ENCODE peak calls at places on chromosomes 11 and 22, in ten cellular contexts. A, G, I, B, P, C, T, J, W and H are unnamed samples.

GRCh38 chr11:16893456-16894076 is 120.6 kb downstream of the PLEKHA7 start:
- DNase-seq in B (no peak), G (no peak), W (no peak), P (no peak), T (no peak), A (no peak), C (no peak), J (no peak), I (no peak), H (no peak)

GRCh38 chr11:121810291-121810690 is 305.7 kb downstream of the BLID start:
- DNase-seq in B (no peak), J (peak; percentile 81), W (peak; percentile 64), T (no peak), A (no peak), G (no peak), P (no peak), I (peak; percentile 34), C (peak; percentile 88), H (peak; percentile 57)

GRCh38 chr11:103368151-103368550 is 258.9 kb downstream of the DYNC2H1 start:
- DNase-seq in P (no peak), B (no peak), A (no peak), G (no peak), C (no peak), T (no peak), I (no peak), J (peak; percentile 32), W (no peak), H (no peak)

GRCh38 chr11:76318744-76319384 is 62.1 kb downstream of the THAP12 start:
- DNase-seq in G (peak; percentile 80), T (peak; percentile 61), P (peak; percentile 79), W (peak; percentile 50), A (peak; percentile 87), J (peak; percentile 62), B (peak; percentile 80), C (peak; percentile 61), I (peak; percentile 77), H (peak; percentile 5)

GRCh38 chr11:37544491-37544890 is 946.5 kb upstream of the RAG2 start:
- DNase-seq in P (no peak), C (no peak), A (no peak), G (no peak), I (no peak), W (no peak), J (no peak), B (no peak), T (no peak), H (no peak)

GRCh38 chr11:6615046-6615445 is 3.0 kb upstream of the TAF10 start:
- DNase-seq in T (no peak), B (peak; percentile 62), G (no peak), P (no peak), C (no peak), A (no peak), W (no peak), I (no peak), J (no peak), H (no peak)

GRCh38 chr11:72573380-72573949 is 100.8 kb downstream of the PDE2A start:
- DNase-seq in C (peak; percentile 11), T (no peak), J (peak; percentile 42), A (no peak), P (no peak), G (peak; percentile 31), W (peak; percentile 39), B (peak; percentile 67), I (peak; percentile 51), H (no peak)

GRCh38 chr11:72088076-72088806 is 7.6 kb downstream of the LRRC51 start:
- DNase-seq in T (no peak), W (no peak), P (no peak), I (no peak), J (no peak), G (no peak), A (no peak), C (no peak), B (no peak), H (no peak)

GRCh38 chr11:106062592-106062949 is 14.6 kb downstream of the KBTBD3 start:
- DNase-seq in T (no peak), J (no peak), A (no peak), G (no peak), P (no peak), I (no peak), C (no peak), B (no peak), W (no peak), H (no peak)

GRCh38 chr11:45745065-45745811 is 59.7 kb upstream of the SLC35C1 start:
- DNase-seq in A (no peak), T (no peak), J (no peak), B (peak; percentile 82), I (peak; percentile 52), P (peak; percentile 43), W (no peak), C (no peak), G (peak; percentile 81), H (no peak)

GRCh38 chr11:76008474-76008873 is 193.5 kb downstream of the UVRAG start:
- DNase-seq in A (no peak), I (peak; percentile 24), B (no peak), C (peak; percentile 84), G (no peak), J (peak; percentile 80), T (no peak), P (no peak), W (peak; percentile 28), H (no peak)

GRCh38 chr11:72141066-72141465 is 5.5 kb downstream of the FOLR3 start:
- DNase-seq in C (peak; percentile 90), W (peak; percentile 83), J (peak; percentile 94), P (no peak), I (peak; percentile 47), A (no peak), B (no peak), G (no peak), T (no peak), H (peak; percentile 84)

GRCh38 chr22:32058656-32059280 is 15.7 kb downstream of the SLC5A1 start:
- DNase-seq in I (peak; percentile 55), B (no peak), C (no peak), T (no peak), G (no peak), W (peak; percentile 13), A (no peak), J (no peak), P (no peak), H (no peak)

GRCh38 chr11:6067502-6067901 is 36.9 kb upstream of the OR56A1 start:
- DNase-seq in C (no peak), P (no peak), G (no peak), J (no peak), B (no peak), I (no peak), W (no peak), A (no peak), T (no peak), H (no peak)

DNA sequence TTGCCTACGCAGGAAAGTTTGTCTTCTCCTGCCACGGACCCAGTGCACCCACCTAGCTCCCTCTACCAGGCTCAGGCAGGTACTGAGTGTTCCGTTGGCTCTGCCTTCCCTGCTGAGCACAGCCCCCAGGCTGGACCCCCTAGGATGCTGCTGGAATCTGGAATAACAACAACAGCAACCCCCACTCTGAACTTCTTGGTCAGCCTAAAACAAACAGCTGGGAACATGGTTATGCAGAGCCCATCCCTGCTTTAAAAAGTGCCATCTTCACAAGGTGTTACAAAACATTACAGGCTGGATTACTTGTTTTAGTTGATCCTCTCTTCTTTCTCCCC is 1.8 kb downstream of the OPCML start:
- DNase-seq in G (no peak), W (no peak), T (no peak), B (no peak), A (no peak), P (no peak), J (no peak), I (no peak), C (no peak), H (no peak)
- H3K4me3 ChIP-seq in G (no peak overlapping the region), W (no peak overlapping the region), T (no peak overlapping the region), B (no peak overlapping the region), A (no peak overlapping the region), P (peak overlapping the region; percentile 50), J (no peak overlapping the region), I (no peak overlapping the region), C (no peak overlapping the region), H (no peak overlapping the region)

DNA sequence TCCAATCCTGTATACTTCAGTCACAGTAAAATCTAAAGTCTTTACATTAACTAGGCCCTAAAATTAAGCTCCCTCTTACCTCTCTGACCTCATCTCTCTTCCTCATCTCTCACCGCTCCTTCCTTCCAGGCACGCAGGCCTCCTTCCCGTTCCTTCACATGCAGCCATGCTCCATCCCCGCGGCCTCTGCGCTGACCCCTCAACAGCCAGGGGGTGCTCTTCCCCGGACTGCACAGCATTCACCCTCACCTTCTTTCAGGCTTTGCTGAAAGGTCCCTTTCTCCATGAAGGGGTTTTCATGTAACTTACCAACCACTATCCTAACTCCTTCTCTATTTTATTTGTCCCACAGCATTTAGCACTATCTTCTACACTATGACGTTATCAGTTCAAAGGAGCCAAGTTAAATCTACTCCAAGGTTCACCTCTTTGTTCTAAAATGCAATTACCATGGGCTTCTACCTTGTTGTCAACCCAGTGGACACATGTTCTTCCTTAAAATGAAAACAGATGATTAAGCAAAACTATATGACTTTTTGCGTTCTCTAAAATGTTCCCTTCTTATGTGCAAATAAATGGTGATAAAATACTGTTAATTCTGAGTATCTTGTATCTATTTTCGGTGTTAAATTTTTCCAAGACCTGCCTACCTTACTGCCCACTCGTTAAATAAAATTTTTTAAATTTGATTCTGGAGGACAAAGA is 57.8 kb upstream of the APOA1 start:
- DNase-seq in B (no peak), P (peak; percentile 54), J (no peak), I (peak; percentile 37), A (no peak), C (no peak), T (no peak), G (peak; percentile 23), W (no peak), H (no peak)
- H3K4me3 ChIP-seq in B (no peak overlapping the region), P (no peak overlapping the region), J (no peak overlapping the region), I (no peak overlapping the region), A (no peak overlapping the region), C (no peak overlapping the region), T (no peak overlapping the region), G (no peak overlapping the region), W (no peak overlapping the region), H (no peak overlapping the region)

DNA sequence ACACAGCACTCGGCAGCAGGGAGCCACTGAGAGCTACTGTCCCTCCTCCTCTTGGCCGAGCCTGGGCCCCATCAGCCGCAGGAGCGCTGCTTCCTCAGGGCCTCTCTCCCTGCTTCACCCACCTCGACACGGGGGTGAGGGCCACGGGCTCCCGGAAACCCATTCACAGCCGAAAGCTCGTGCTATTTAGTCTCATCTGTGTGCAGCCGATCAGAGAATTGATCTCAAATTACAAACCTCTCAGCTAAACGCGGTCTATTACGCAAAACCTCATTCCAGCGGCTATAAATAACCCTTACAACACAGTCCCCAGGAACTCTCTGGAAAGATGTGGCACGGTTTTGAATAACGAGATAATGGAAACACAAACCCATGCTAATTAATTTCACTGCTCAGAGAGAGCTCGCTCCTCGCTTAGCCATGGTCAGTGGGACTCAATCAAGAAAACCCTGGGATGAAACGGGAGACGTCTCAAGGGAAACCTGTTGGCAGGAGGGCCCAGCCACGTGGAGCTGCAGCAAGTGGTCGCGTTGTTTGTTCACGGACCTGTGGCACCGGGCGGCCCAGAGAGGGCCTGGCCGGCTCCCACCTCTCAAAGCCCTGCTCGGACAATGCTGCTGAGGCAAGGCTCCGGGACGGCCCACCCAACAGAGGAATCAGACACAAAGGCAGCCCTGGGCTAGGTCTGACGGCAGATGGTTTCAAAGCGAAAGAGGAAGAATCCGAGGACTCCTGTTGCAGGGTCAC is 210.4 kb downstream of the CTTN start:
- DNase-seq in I (peak; percentile 32), A (no peak), P (no peak), B (no peak), T (no peak), C (peak; percentile 49), J (peak; percentile 61), W (peak; percentile 4), G (no peak), H (peak; percentile 13)
- H3K4me3 ChIP-seq in I (no peak overlapping the region), A (no peak overlapping the region), P (no peak overlapping the region), B (no peak overlapping the region), T (no peak overlapping the region), C (no peak overlapping the region), J (no peak overlapping the region), W (no peak overlapping the region), G (no peak overlapping the region), H (no peak overlapping the region)

GRCh38 chr11:62025429-62026105 is 58.1 kb upstream of the FTH1 start:
- DNase-seq in I (peak; percentile 99), J (peak; percentile 97), G (peak; percentile 72), B (peak; percentile 83), T (peak; percentile 96), A (peak; percentile 77), P (no peak), W (peak; percentile 91), C (peak; percentile 91), H (peak; percentile 95)
- H3K4me3 ChIP-seq in I (peak overlapping the region; percentile 24), J (peak overlapping the region; percentile 10), G (no peak overlapping the region), B (no peak overlapping the region), T (peak overlapping the region; percentile 11), A (no peak overlapping the region), P (no peak overlapping the region), W (no peak overlapping the region), C (no peak overlapping the region), H (peak overlapping the region; percentile 11)